ENCODE peak calls at places on chromosomes 12 and 14, in six cellular contexts. R, S, X, A, U and Q are unnamed samples. For H3K27me3, the result is how much of the 10 kb centered on the place peaks cover.

GRCh38 chr14:99229654-99230215 is 42.3 kb downstream of the BCL11B start:
- DNase-seq in A (no peak), S (no peak), U (no peak), R (peak), X (no peak), Q (no peak)

GRCh38 chr14:68451676-68452387 is 341.0 kb downstream of the ZFP36L1 start:
- DNase-seq in U (no peak), A (no peak), X (no peak), S (no peak), R (peak), Q (no peak)

GRCh38 chr12:122858591-122859302 is 23.5 kb downstream of the HIP1R start:
- DNase-seq in U (no peak), R (no peak), S (no peak), X (no peak), A (no peak), Q (no peak)

GRCh38 chr12:104299842-104300481 is 3.6 kb upstream of the EID3 start:
- DNase-seq in S (no peak), A (no peak), U (no peak), X (no peak), R (no peak), Q (no peak)

GRCh38 chr14:88870777-88871176 is 46.3 kb downstream of the TTC8 start:
- DNase-seq in A (no peak), S (no peak), U (no peak), X (no peak), R (no peak), Q (no peak)

GRCh38 chr12:53624453-53624852 is 1.7 kb downstream of the ATF7 start:
- DNase-seq in S (no peak), A (no peak), X (no peak), U (peak), R (no peak), Q (no peak)

GRCh38 chr12:81141220-81141619 is 63.3 kb downstream of the ACSS3 start:
- DNase-seq in R (no peak), U (no peak), A (no peak), S (no peak), X (no peak), Q (no peak)

GRCh38 chr14:99395904-99396530 is 84.6 kb downstream of the SETD3 start:
- DNase-seq in U (peak), X (no peak), S (no peak), R (no peak), A (no peak), Q (no peak)

GRCh38 chr14:99181246-99181645 is 90.8 kb downstream of the BCL11B start:
- DNase-seq in A (no peak), R (no peak), S (no peak), X (no peak), U (no peak), Q (no peak)

GRCh38 chr12:88982694-88983093 is 369.6 kb downstream of the DUSP6 start:
- DNase-seq in A (no peak), X (no peak), R (no peak), S (no peak), U (no peak), Q (no peak)

GRCh38 chr12:123807670-123808069 is 45.6 kb downstream of the DNAH10 start:
- DNase-seq in U (no peak), S (no peak), X (no peak), A (no peak), R (no peak), Q (no peak)

GRCh38 chr14:98226411-98226810 is 1045.6 kb downstream of the BCL11B start:
- DNase-seq in A (no peak), S (no peak), R (no peak), U (no peak), X (no peak), Q (no peak)

GRCh38 chr12:53074290-53074998 is 4.7 kb downstream of the SPRYD3 start:
- DNase-seq in U (no peak), A (no peak), R (peak), X (no peak), S (no peak), Q (no peak)

GRCh38 chr12:124761876-124762275 is 101.8 kb downstream of the SCARB1 start:
- DNase-seq in R (no peak), S (no peak), X (no peak), A (no peak), U (no peak), Q (no peak)

GRCh38 chr12:15690320-15690719 is 98.9 kb downstream of the EPS8 start:
- DNase-seq in A (no peak), S (no peak), X (no peak), R (no peak), U (no peak), Q (no peak)

GRCh38 chr12:116066381-116067230 is 210.9 kb downstream of the MED13L start:
- DNase-seq in A (no peak), S (peak), X (no peak), U (peak), R (peak), Q (peak)

GRCh38 chr12:93733358-93733757 is 56.2 kb downstream of the CRADD start:
- DNase-seq in U (no peak), S (no peak), X (no peak), A (no peak), R (no peak), Q (no peak)

GRCh38 chr14:100129161-100129589 is 30.3 kb downstream of the DEGS2 start:
- DNase-seq in R (no peak), U (peak), S (no peak), X (no peak), A (no peak), Q (no peak)

GRCh38 chr12:49549735-49550710 is 11.2 kb downstream of the KCNH3 start:
- DNase-seq in U (no peak), X (no peak), S (no peak), R (no peak), A (no peak), Q (no peak)

GRCh38 chr12:51683763-51684357 is 92.8 kb downstream of the SCN8A start:
- DNase-seq in U (peak), X (no peak), R (no peak), S (peak), A (peak), Q (no peak)

GRCh38 chr12:39294712-39295111 is 148.2 kb downstream of the KIF21A start:
- DNase-seq in X (no peak), S (no peak), U (no peak), A (no peak), R (no peak), Q (no peak)

GRCh38 chr14:104462651-104463630 is 116.6 kb upstream of the C14orf180 start:
- DNase-seq in X (no peak), U (no peak), R (no peak), A (no peak), S (no peak), Q (no peak)

GRCh38 chr14:66038214-66038977 is 447.8 kb upstream of the CCDC196 start:
- DNase-seq in A (no peak), X (peak), R (no peak), S (no peak), U (peak), Q (no peak)

GRCh38 chr14:73741386-73741875 is 27.2 kb upstream of the PNMA1 start:
- DNase-seq in S (no peak), X (peak), R (peak), U (peak), A (no peak), Q (peak)

GRCh38 chr14:68890173-68890931 is 88.8 kb downstream of the ACTN1 start:
- DNase-seq in U (no peak), S (peak), R (peak), X (peak), A (no peak), Q (no peak)

GRCh38 chr14:50139192-50139591 is 22.8 kb upstream of the VCPKMT start:
- DNase-seq in S (no peak), A (no peak), R (no peak), X (no peak), U (no peak), Q (no peak)

DNA sequence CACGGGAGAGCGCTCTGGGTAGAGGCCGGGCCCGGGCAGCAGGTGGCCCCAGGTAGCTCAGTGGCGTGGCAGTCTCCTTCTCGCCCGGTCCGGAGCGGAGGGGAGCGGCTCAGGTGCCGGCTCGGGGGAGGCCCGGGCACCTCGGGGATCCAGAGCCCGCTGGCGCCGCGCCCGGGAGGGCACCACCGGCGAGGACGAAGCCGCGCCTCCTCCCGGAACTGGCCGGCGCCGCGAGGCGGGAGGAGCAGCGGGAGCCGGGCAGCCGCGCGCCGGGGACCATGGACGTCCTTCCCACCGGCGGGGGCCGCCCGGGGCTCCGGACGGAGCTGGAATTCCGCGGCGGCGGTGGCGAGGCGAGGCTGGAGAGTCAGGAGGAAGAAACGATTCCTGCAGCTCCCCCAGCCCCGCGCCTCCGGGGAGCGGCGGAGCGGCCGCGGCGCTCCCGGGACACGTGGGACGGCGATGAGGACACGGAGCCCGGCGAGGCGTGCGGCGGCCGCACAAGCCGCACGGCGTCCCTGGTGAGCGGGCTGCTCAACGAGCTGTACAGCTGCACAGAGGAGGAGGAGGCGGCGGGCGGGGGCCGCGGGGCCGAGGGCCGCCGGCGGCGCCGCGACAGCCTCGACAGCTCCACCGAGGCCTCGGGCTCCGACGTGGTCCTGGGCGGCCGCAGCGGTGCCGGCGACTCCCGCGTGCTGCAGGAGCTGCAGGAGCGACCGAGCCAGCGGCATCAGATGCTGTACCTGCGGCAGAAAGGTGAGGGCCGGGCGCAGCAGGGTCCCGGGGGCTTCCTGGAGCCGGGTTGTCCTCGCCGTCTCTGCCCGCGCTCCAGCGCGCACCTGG is 21.5 kb upstream of the GNS start:
- DNase-seq in X (peak), R (peak), S (peak), U (no peak), A (peak), Q (no peak)
- H3K27me3 ChIP-seq in X (under half), R (under half), S (under half), U (half or more), A (under half), Q (half or more)

GRCh38 chr12:45273717-45274271 is 57.9 kb downstream of the ANO6 start:
- DNase-seq in X (peak), R (no peak), S (no peak), U (peak), A (no peak), Q (no peak)
- H3K27ac ChIP-seq in X (peak), R (no peak), S (no peak), U (peak), A (no peak), Q (no peak)

GRCh38 chr12:113480336-113480688 is 8.6 kb upstream of the LHX5 start:
- DNase-seq in R (no peak), A (no peak), X (no peak), S (no peak), U (no peak), Q (no peak)

GRCh38 chr12:113479193-113479577 is 7.5 kb upstream of the LHX5 start:
- DNase-seq in R (no peak), S (no peak), X (no peak), U (no peak), A (no peak), Q (no peak)

GRCh38 chr12:113478351-113479011 is 6.8 kb upstream of the LHX5 start:
- DNase-seq in U (no peak), S (no peak), R (no peak), X (no peak), A (no peak), Q (no peak)

GRCh38 chr12:113477842-113478215 is 6.2 kb upstream of the LHX5 start:
- DNase-seq in A (no peak), S (no peak), U (no peak), X (no peak), R (no peak), Q (no peak)

GRCh38 chr12:113479578-113480335 is 8.1 kb upstream of the LHX5 start:
- DNase-seq in A (no peak), S (peak), X (no peak), R (no peak), U (peak), Q (peak)
- TF ChIP-seq CTCF in A (no peak), S (no peak), X (no peak), R (no peak), U (no peak), Q (no peak)

DNA sequence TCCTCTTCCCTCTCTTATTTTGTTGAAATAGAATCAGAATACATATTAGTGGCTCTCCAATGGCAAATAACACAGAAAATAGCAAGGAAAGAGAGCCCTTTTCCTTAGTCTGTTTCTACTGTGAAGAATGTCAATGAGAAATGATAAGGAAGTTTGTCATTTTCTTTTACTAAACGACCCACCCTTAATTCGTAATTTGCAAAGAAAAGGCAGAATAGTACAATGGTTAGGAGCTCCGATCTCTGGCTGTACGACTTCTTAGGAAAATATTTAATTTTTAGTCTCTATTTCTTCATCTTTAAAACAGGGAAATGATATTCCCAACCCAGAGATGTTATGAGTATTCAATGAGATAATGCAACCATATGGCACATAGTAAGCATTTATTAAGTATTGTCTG is 6.0 kb downstream of the PAX9 start:
- DNase-seq in R (no peak), A (no peak), X (no peak), S (no peak), U (no peak), Q (no peak)
- H3K27me3 ChIP-seq in R (under half), A (under half), X (half or more), S (under half), U (under half), Q (half or more)

DNA sequence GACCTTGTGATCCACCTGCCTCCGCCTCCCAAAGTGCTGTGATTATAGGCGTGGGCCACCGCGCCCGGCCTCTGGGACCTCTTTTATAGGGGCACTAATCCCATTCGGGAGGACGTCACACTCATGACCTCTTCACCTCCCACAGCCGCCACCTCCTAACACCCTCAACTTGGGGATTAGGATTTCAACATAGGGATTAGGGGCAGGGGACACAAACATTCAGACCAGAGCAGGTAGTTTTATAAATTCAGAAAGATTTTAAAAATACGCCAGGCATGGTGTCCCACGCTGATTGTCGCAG is 49.4 kb downstream of the TPCN1 start:
- DNase-seq in R (no peak), S (no peak), U (no peak), A (no peak), X (no peak), Q (no peak)
- H3K27ac ChIP-seq in R (no peak), S (peak), U (no peak), A (no peak), X (no peak), Q (no peak)

DNA sequence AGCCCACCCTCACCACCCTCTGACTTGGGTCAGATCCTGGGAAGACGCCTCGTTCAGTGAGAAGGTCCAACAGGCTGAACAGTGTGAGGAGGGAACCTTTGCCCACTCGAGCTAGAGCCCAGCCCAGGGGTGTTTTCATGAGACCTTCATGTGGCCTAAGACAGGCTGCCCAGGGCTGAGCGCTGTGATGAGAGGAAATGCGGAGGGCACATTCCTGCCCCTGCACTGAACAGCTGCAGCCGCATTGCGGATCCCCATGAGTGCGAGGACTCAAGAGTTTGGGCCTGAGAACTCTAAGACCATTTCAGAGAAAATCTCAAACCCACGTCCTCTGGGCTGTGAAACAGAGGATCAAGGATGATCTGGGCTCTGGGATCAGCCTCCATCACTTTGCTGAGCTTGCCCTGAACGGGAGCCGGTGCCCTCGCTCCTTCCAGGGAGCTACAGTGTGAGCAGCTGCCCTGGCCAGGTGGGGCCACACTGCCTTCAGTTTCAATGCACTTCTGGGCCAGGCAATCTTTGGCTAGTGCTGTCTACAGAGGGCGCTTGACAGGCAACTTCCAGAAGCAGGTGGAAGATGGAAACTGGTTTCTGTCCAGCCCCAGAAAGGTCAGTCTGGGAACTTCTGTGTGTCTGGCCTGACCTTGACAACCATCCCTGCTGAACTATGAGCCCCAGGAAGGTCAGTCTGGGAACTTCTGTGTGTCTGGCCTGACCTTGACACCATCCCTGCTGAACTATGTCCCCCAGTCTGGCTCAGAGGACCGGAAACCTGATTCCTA is 43.5 kb upstream of the P2RX7 start:
- DNase-seq in R (no peak), S (no peak), U (no peak), A (no peak), X (no peak), Q (no peak)
- TF ChIP-seq CTCF in R (peak), S (no peak), U (no peak), A (no peak), X (no peak), Q (no peak)